ENCODE peak calls at places on chromosome 13, in six cellular contexts. C is stimulated activated CD4-positive, alpha-beta T cell treated with anti-CD3 and anti-CD28 coated beads, TNF-alpha, amount 100 ng/mL, for 1 hour; I is B cell; M is choroid plexus epithelial cell; D is fibroblast of lung; F is NCI-H748 treated with DMSO at 0.1 percent for 48 hours. W is an unnamed sample.

GRCh38 chr13:111845621-111846351 is 221.2 kb upstream of the SOX1 start:
- DNase-seq in F (peak), D (no peak), I (no peak), C (no peak), M (no peak), W (no peak)

GRCh38 chr13:110305949-110306339 is 1.0 kb downstream of the COL4A1 start:
- DNase-seq in D (peak), C (no peak), M (no peak), I (no peak), F (no peak), W (no peak)

GRCh38 chr13:80149757-80150156 is 191.2 kb downstream of the SPRY2 start:
- DNase-seq in M (no peak), F (no peak), I (no peak), D (no peak), C (no peak), W (no peak)

GRCh38 chr13:27704681-27705080 is 83.0 kb downstream of the POLR1D start:
- DNase-seq in I (no peak), F (no peak), M (peak), C (no peak), D (no peak), W (no peak)

GRCh38 chr13:27226991-27227390 is 24.4 kb upstream of the RPL21 start:
- DNase-seq in M (no peak), D (no peak), I (no peak), C (no peak), F (no peak), W (no peak)

GRCh38 chr13:113658836-113659235 is 838 bp upstream of the ATP4B start:
- DNase-seq in D (no peak), M (no peak), C (no peak), I (no peak), F (no peak), W (no peak)

GRCh38 chr13:95243207-95243606 is 58.0 kb downstream of the ABCC4 start:
- DNase-seq in M (no peak), C (no peak), I (no peak), D (no peak), F (no peak), W (no peak)

GRCh38 chr13:30371649-30372265 is 50.5 kb upstream of the UBE2L5 start:
- DNase-seq in I (peak), C (no peak), D (peak), M (peak), F (no peak), W (no peak)

GRCh38 chr13:99227909-99228688 is 27.4 kb downstream of the UBAC2 start:
- DNase-seq in D (no peak), C (no peak), I (no peak), F (no peak), M (no peak), W (no peak)

GRCh38 chr13:24168392-24168750 is 7.9 kb downstream of the SPATA13 start:
- DNase-seq in D (no peak), F (no peak), C (no peak), I (no peak), M (no peak), W (no peak)

GRCh38 chr13:46738055-46738454 is 58.9 kb downstream of the ESD start:
- DNase-seq in C (no peak), F (no peak), D (peak), I (no peak), M (peak), W (no peak)

GRCh38 chr13:43227721-43228120 is 204.3 kb downstream of the DNAJC15 start:
- DNase-seq in C (no peak), D (no peak), M (no peak), I (no peak), F (no peak), W (no peak)

GRCh38 chr13:61417171-61417570 is 1.5 kb upstream of the PCDH20 start:
- DNase-seq in C (no peak), M (no peak), F (no peak), D (peak), I (no peak), W (no peak)

GRCh38 chr13:74819549-74819948 is 662.4 kb downstream of the TBC1D4 start:
- DNase-seq in D (no peak), F (no peak), M (no peak), I (no peak), C (no peak), W (no peak)

GRCh38 chr13:112248909-112249592 is 127.1 kb upstream of the SPACA7 start:
- DNase-seq in I (no peak), F (peak), C (no peak), M (no peak), D (no peak), W (no peak)

GRCh38 chr13:89363144-89363543 is 1692.0 kb downstream of the SLITRK5 start:
- DNase-seq in F (no peak), C (no peak), D (no peak), M (no peak), I (no peak), W (no peak)

GRCh38 chr13:112893570-112894422 is 75.2 kb upstream of the MCF2L start:
- DNase-seq in M (peak), I (peak), F (peak), C (no peak), D (peak), W (peak)

GRCh38 chr13:77985866-77986636 is 67.4 kb upstream of the EDNRB start:
- DNase-seq in C (no peak), I (no peak), D (no peak), F (no peak), M (no peak), W (no peak)

GRCh38 chr13:50082426-50083283 is 67.4 kb downstream of the KCNRG start:
- DNase-seq in C (peak), I (peak), D (peak), M (peak), F (peak), W (peak)

GRCh38 chr13:18978447-18978846 is 203.2 kb downstream of the TUBA3C start:
- DNase-seq in D (no peak), M (no peak), I (no peak), C (no peak), F (no peak), W (no peak)

GRCh38 chr13:108070491-108070890 is 144.8 kb downstream of the LIG4 start:
- DNase-seq in C (no peak), D (no peak), F (no peak), I (no peak), M (no peak), W (no peak)

GRCh38 chr13:51761638-51762350 is 42.2 kb downstream of the DHRS12 start:
- DNase-seq in D (no peak), I (peak), F (no peak), M (no peak), C (no peak), W (no peak)

GRCh38 chr13:35995136-35995535 is 136.0 kb downstream of the DCLK1 start:
- DNase-seq in M (no peak), I (no peak), D (peak), C (no peak), F (no peak), W (no peak)

GRCh38 chr13:25753976-25754375 is 297.8 kb downstream of the SHISA2 start:
- DNase-seq in F (no peak), M (no peak), D (peak), I (no peak), C (no peak), W (no peak)

GRCh38 chr13:99655351-99656091 is 154.2 kb downstream of the TM9SF2 start:
- DNase-seq in C (no peak), F (no peak), D (no peak), M (peak), I (no peak), W (no peak)

GRCh38 chr13:32125746-32126145 is 94.2 kb downstream of the FRY start:
- DNase-seq in M (no peak), F (no peak), D (no peak), I (no peak), C (no peak), W (no peak)

GRCh38 chr13:110574161-110574560 is 12.6 kb upstream of the RAB20 start:
- DNase-seq in F (no peak), M (no peak), I (no peak), C (no peak), D (no peak), W (no peak)

GRCh38 chr13:37068962-37069361 is 9.5 kb upstream of the SUPT20H start:
- DNase-seq in M (peak), F (peak), D (peak), C (no peak), I (no peak), W (no peak)

GRCh38 chr13:37326319-37326718 is 220.9 kb upstream of the CSNK1A1L start:
- DNase-seq in F (no peak), D (peak), I (no peak), M (peak), C (no peak), W (no peak)

GRCh38 chr13:95304446-95304845 is 3.2 kb upstream of the ABCC4 start:
- DNase-seq in F (no peak), D (no peak), M (no peak), C (no peak), I (no peak), W (no peak)

GRCh38 chr13:114008964-114009589 is 35.2 kb upstream of the C13orf46 start:
- DNase-seq in D (no peak), F (no peak), I (no peak), M (no peak), C (no peak), W (no peak)

GRCh38 chr13:108919036-108919907 is 289.9 kb downstream of the MYO16 start:
- DNase-seq in D (peak), I (no peak), M (peak), F (no peak), C (no peak), W (no peak)

W was measured in endothelial cell.